ENCODE peak calls at places on chromosomes 16 and 17, in ten cellular contexts. J, M, L, R, Q, N, E, U, Z and X are unnamed samples.
A peak's percentile ranks its signal among the peaks of the same experiment; 100 is the strongest.

GRCh38 chr17:17837966-17838962 is 1.5 kb upstream of the SREBF1 start:
- DNase-seq in M (no peak), R (no peak), Q (peak; percentile 38), L (no peak), N (peak; percentile 86), E (peak; percentile 82), U (no peak), Z (no peak), J (peak; percentile 51), X (no peak)

GRCh38 chr17:64420143-64420670 is 28.7 kb upstream of the MILR1 start:
- DNase-seq in E (peak; percentile 82), Q (peak; percentile 71), N (peak; percentile 94), Z (no peak), M (peak; percentile 65), L (peak; percentile 65), J (peak; percentile 86), U (no peak), R (peak; percentile 15), X (peak; percentile 37)

GRCh38 chr16:47750371-47750770 is 289.2 kb downstream of the PHKB start:
- DNase-seq in Z (no peak), J (no peak), Q (peak; percentile 66), U (no peak), E (no peak), M (no peak), L (no peak), N (no peak), R (no peak), X (no peak)

GRCh38 chr17:74954115-74954514 is 18.4 kb downstream of the OTOP3 start:
- DNase-seq in M (no peak), N (no peak), R (no peak), E (no peak), Z (no peak), L (no peak), J (no peak), Q (no peak), U (no peak), X (no peak)

GRCh38 chr17:7266784-7267183 is 4.5 kb upstream of the CLDN7 start:
- DNase-seq in M (no peak), Q (no peak), N (no peak), Z (no peak), U (no peak), J (no peak), E (no peak), R (no peak), L (no peak), X (no peak)

GRCh38 chr16:57262841-57263584 is 18.0 kb downstream of the ARL2BP start:
- DNase-seq in Z (peak; percentile 47), E (peak; percentile 21), L (no peak), R (no peak), J (no peak), Q (no peak), N (peak; percentile 87), U (no peak), M (no peak), X (no peak)

GRCh38 chr17:2366747-2367494 is 29.6 kb downstream of the SGSM2 start:
- DNase-seq in N (no peak), J (no peak), L (no peak), E (no peak), Z (no peak), Q (no peak), M (no peak), U (no peak), R (no peak), X (no peak)

GRCh38 chr17:78337244-78338109 is 22.4 kb downstream of the SOCS3 start:
- DNase-seq in U (no peak), J (peak; percentile 66), Q (peak; percentile 90), L (no peak), N (peak; percentile 66), R (no peak), E (no peak), M (no peak), Z (no peak), X (no peak)

GRCh38 chr17:64491995-64492394 is 4.9 kb downstream of the POLG2 start:
- DNase-seq in U (no peak), N (no peak), Q (peak; percentile 31), M (no peak), R (no peak), L (no peak), J (peak; percentile 82), Z (no peak), E (no peak), X (no peak)

GRCh38 chr17:50283714-50284432 is 9.6 kb downstream of the TMEM92 start:
- DNase-seq in Z (no peak), L (no peak), M (no peak), Q (no peak), R (no peak), U (no peak), N (no peak), E (no peak), J (no peak), X (no peak)

GRCh38 chr17:17030515-17031211 is 11.6 kb upstream of the MPRIP start:
- DNase-seq in U (no peak), R (no peak), Z (no peak), L (no peak), E (no peak), M (no peak), Q (no peak), N (no peak), J (no peak), X (no peak)

GRCh38 chr16:74738134-74738541 is 36.5 kb downstream of the FA2H start:
- DNase-seq in L (no peak), U (no peak), Q (no peak), Z (no peak), R (no peak), N (no peak), E (peak; percentile 13), J (no peak), M (no peak), X (no peak)

GRCh38 chr16:85419503-85420408 is 193.4 kb upstream of the GSE1 start:
- DNase-seq in R (no peak), L (no peak), E (no peak), Z (no peak), N (no peak), M (no peak), U (no peak), Q (no peak), J (no peak), X (no peak)

GRCh38 chr17:46935658-46936266 is 12.8 kb downstream of the GOSR2 start:
- DNase-seq in J (no peak), U (no peak), Z (no peak), N (no peak), Q (no peak), R (no peak), E (peak; percentile 89), M (no peak), L (no peak), X (no peak)

GRCh38 chr17:62761884-62762283 is 46.2 kb downstream of the MARCHF10 start:
- DNase-seq in Z (no peak), M (no peak), R (no peak), Q (no peak), J (no peak), U (no peak), L (no peak), E (no peak), N (no peak), X (no peak)

GRCh38 chr17:77819497-77819896 is 139.0 kb upstream of the TNRC6C start:
- DNase-seq in J (no peak), N (no peak), E (no peak), U (no peak), Q (no peak), M (no peak), L (no peak), R (no peak), Z (no peak), X (no peak)

GRCh38 chr16:82793550-82794244 is 166.9 kb downstream of the CDH13 start:
- DNase-seq in Z (no peak), J (no peak), M (no peak), N (no peak), U (no peak), R (no peak), L (no peak), E (no peak), Q (no peak), X (no peak)

GRCh38 chr17:79981661-79982101 is 54.0 kb downstream of the TBC1D16 start:
- DNase-seq in R (no peak), J (no peak), U (no peak), L (no peak), N (no peak), Z (peak; percentile 44), Q (no peak), M (no peak), E (no peak), X (no peak)

GRCh38 chr16:11916524-11917285 is 949 bp upstream of the GSPT1 start:
- DNase-seq in Q (peak; percentile 11), E (peak; percentile 41), U (no peak), M (no peak), Z (peak; percentile 53), R (no peak), J (peak; percentile 92), L (no peak), N (peak; percentile 13), X (no peak)

GRCh38 chr17:74355065-74355464 is 6.6 kb downstream of the BTBD17 start:
- DNase-seq in J (no peak), L (no peak), U (no peak), Q (no peak), R (no peak), M (no peak), N (no peak), Z (no peak), E (no peak), X (no peak)

GRCh38 chr17:82327289-82327688 is 6.3 kb downstream of the SECTM1 start:
- DNase-seq in R (no peak), U (no peak), L (no peak), N (no peak), Z (no peak), Q (no peak), E (no peak), J (no peak), M (no peak), X (no peak)

GRCh38 chr16:89037261-89038152 is 56.1 kb upstream of the ACSF3 start:
- DNase-seq in U (peak; percentile 38), E (peak; percentile 52), Z (no peak), R (no peak), N (no peak), J (peak; percentile 27), M (no peak), Q (no peak), L (no peak), X (no peak)

GRCh38 chr17:78172284-78173024 is 4.1 kb downstream of the SYNGR2 start:
- DNase-seq in R (no peak), Z (no peak), U (no peak), M (no peak), N (no peak), E (no peak), J (no peak), L (no peak), Q (peak; percentile 11), X (no peak)

GRCh38 chr16:35492225-35492624 is 2032.8 kb downstream of the TP53TG3F start:
- DNase-seq in N (no peak), R (no peak), L (no peak), U (no peak), J (no peak), E (no peak), Q (no peak), Z (no peak), M (no peak), X (no peak)

GRCh38 chr16:85778873-85779272 is 20.5 kb downstream of the EMC8 start:
- DNase-seq in N (no peak), Z (no peak), M (no peak), J (no peak), L (peak; percentile 54), Q (no peak), U (peak; percentile 36), E (no peak), R (no peak), X (no peak)

GRCh38 chr17:42422412-42422957 is 571 bp downstream of the CAVIN1 start:
- DNase-seq in N (no peak), L (no peak), J (peak; percentile 75), M (no peak), Z (peak; percentile 50), Q (no peak), U (peak; percentile 57), E (peak; percentile 41), R (no peak), X (no peak)

GRCh38 chr17:69967910-69968411 is 107.1 kb upstream of the KCNJ16 start:
- DNase-seq in Q (peak; percentile 97), L (no peak), J (no peak), M (peak; percentile 46), R (peak; percentile 93), U (no peak), N (no peak), E (no peak), Z (no peak), X (peak; percentile 98)

GRCh38 chr17:77439382-77440013 is 298.7 kb downstream of the SEC14L1 start:
- DNase-seq in N (no peak), E (no peak), Z (no peak), M (no peak), J (no peak), Q (peak; percentile 42), R (no peak), U (peak; percentile 47), L (no peak), X (no peak)